ENCODE peak calls at places on chromosome 6, in four cellular contexts. M, L, S and V are unnamed samples.

GRCh38 chr6:138297761-138298298 is 79.5 kb upstream of the PBOV1 start:
- DNase-seq in M (no peak), L (no peak), S (no peak), V (no peak)

GRCh38 chr6:98835149-98836024 is 1.0 kb downstream of the POU3F2 start:
- DNase-seq in M (peak), L (no peak), S (peak), V (peak)

GRCh38 chr6:110864816-110865215 is 9.8 kb upstream of the AMD1 start:
- DNase-seq in M (no peak), L (no peak), S (no peak), V (peak)

GRCh38 chr6:142551145-142551811 is 249.5 kb downstream of the ADGRG6 start:
- DNase-seq in M (no peak), L (no peak), S (no peak), V (no peak)

GRCh38 chr6:1049900-1050299 is 262.0 kb upstream of the FOXQ1 start:
- DNase-seq in M (no peak), L (no peak), S (no peak), V (no peak)

GRCh38 chr6:24949020-24949569 is 13.3 kb upstream of the RIPOR2 start:
- DNase-seq in M (no peak), L (no peak), S (no peak), V (no peak)

GRCh38 chr6:2918936-2919335 is 15.8 kb upstream of the SERPINB9 start:
- DNase-seq in M (no peak), L (no peak), S (no peak), V (no peak)

GRCh38 chr6:52020961-52021570 is 66.3 kb downstream of the PKHD1 start:
- DNase-seq in M (no peak), L (peak), S (no peak), V (peak)

GRCh38 chr6:144265390-144265789 is 19.7 kb upstream of the UTRN start:
- DNase-seq in M (no peak), L (peak), S (no peak), V (peak)

GRCh38 chr6:163355471-163355991 is 59.0 kb upstream of the QKI start:
- DNase-seq in M (peak), L (no peak), S (no peak), V (peak)

GRCh38 chr6:34817337-34817910 is 25.5 kb downstream of the BLTP3A start:
- DNase-seq in M (no peak), L (no peak), S (no peak), V (no peak)

GRCh38 chr6:108116781-108117426 is 42.4 kb upstream of the OSTM1 start:
- DNase-seq in M (peak), L (no peak), S (no peak), V (no peak)

GRCh38 chr6:165574770-165575549 is 88.1 kb downstream of the PDE10A start:
- DNase-seq in M (no peak), L (no peak), S (no peak), V (no peak)

GRCh38 chr6:68634503-68635411 is at the start of gene ADGRB3:
- DNase-seq in M (peak), L (no peak), S (peak), V (peak)

GRCh38 chr6:106702451-106703110 is 73.2 kb downstream of the QRSL1 start:
- DNase-seq in M (no peak), L (no peak), S (peak), V (no peak)

GRCh38 chr6:118551063-118551672 is 3.1 kb downstream of the PLN start:
- DNase-seq in M (no peak), L (peak), S (no peak), V (peak)

GRCh38 chr6:55209059-55209458 is 34.7 kb downstream of the HCRTR2 start:
- DNase-seq in M (no peak), L (no peak), S (no peak), V (no peak)

GRCh38 chr6:21740719-21741118 is 147.2 kb downstream of the SOX4 start:
- DNase-seq in M (no peak), L (no peak), S (no peak), V (peak)

GRCh38 chr6:4270001-4270400 is 134.6 kb upstream of the ECI2 start:
- DNase-seq in M (no peak), L (no peak), S (no peak), V (peak)

GRCh38 chr6:79045966-79046365 is 32.1 kb downstream of the PHIP start:
- DNase-seq in M (no peak), L (no peak), S (no peak), V (no peak)

GRCh38 chr6:96626749-96627353 is 63.9 kb downstream of the FHL5 start:
- DNase-seq in M (no peak), L (no peak), S (no peak), V (no peak)

GRCh38 chr6:111129003-111129402 is 41.7 kb downstream of the SLC16A10 start:
- DNase-seq in M (no peak), L (no peak), S (no peak), V (peak)

GRCh38 chr6:107981695-107982094 is 23.7 kb upstream of the SEC63 start:
- DNase-seq in M (no peak), L (no peak), S (no peak), V (no peak)

GRCh38 chr6:159978291-159979135 is 9.6 kb downstream of the IGF2R start:
- DNase-seq in M (no peak), L (no peak), S (no peak), V (no peak)

GRCh38 chr6:7978736-7979135 is 68.1 kb upstream of the TXNDC5 start:
- DNase-seq in M (no peak), L (no peak), S (no peak), V (peak)

GRCh38 chr6:143529095-143529494 is 17.6 kb upstream of the FUCA2 start:
- DNase-seq in M (no peak), L (no peak), S (no peak), V (peak)